ENCODE peak calls at places on chromosomes 4 and X, in seven cellular contexts. X is left ventricle myocardium inferior; S is lower lobe of right lung; G is right atrium auricular region; B is A673; P is CD8-positive, alpha-beta memory T cell; W is heart left ventricle. R is an unnamed sample. For H3K4me1, the result is how much of the 10 kb centered on the place peaks cover.

GRCh38 chr4:13244342-13244905 is 239.7 kb downstream of the RAB28 start:
- DNase-seq in X (no peak), G (no peak), P (no peak), B (peak), W (no peak), S (no peak), R (no peak)

GRCh38 chrX:25196221-25196620 is 180.5 kb upstream of the ARX start:
- DNase-seq in X (no peak), W (no peak), G (no peak), P (no peak), B (no peak), S (no peak), R (no peak)

GRCh38 chr4:48590884-48591283 is 100.8 kb downstream of the ZAR1 start:
- DNase-seq in B (no peak), G (no peak), X (no peak), P (no peak), S (no peak), W (no peak), R (no peak)

GRCh38 chrX:136728393-136728792 is 52.3 kb downstream of the ARHGEF6 start:
- DNase-seq in X (no peak), W (no peak), S (no peak), B (no peak), P (no peak), G (no peak), R (no peak)

GRCh38 chrX:139194571-139195280 is 335.8 kb upstream of the F9 start:
- DNase-seq in W (peak), X (no peak), S (peak), B (no peak), P (no peak), G (no peak), R (peak)

GRCh38 chr4:152394786-152395185 is 141.1 kb downstream of the FBXW7 start:
- DNase-seq in S (no peak), P (no peak), W (no peak), X (no peak), B (peak), G (no peak), R (no peak)

GRCh38 chrX:50594788-50595187 is 124.2 kb upstream of the DGKK start:
- DNase-seq in X (no peak), B (peak), W (peak), G (no peak), S (no peak), P (no peak), R (no peak)

GRCh38 chrX:132704769-132705168 is 215.9 kb upstream of the MBNL3 start:
- DNase-seq in P (no peak), X (no peak), S (no peak), G (no peak), W (no peak), B (no peak), R (no peak)

GRCh38 chrX:140764401-140764919 is 54.9 kb downstream of the LINC00632 start:
- DNase-seq in W (peak), X (no peak), B (peak), G (no peak), S (peak), P (no peak), R (no peak)

GRCh38 chr4:74544655-74545361 is 99.9 kb downstream of the AREG start:
- DNase-seq in G (no peak), W (no peak), X (no peak), S (no peak), B (no peak), P (no peak), R (no peak)

GRCh38 chr4:97998203-97998602 is 145.1 kb downstream of the STPG2 start:
- DNase-seq in P (no peak), G (no peak), W (no peak), S (no peak), B (no peak), X (no peak), R (no peak)

GRCh38 chrX:19649227-19650009 is 134.1 kb upstream of the MAP3K15 start:
- DNase-seq in W (no peak), G (no peak), B (no peak), X (no peak), P (no peak), S (no peak), R (no peak)

GRCh38 chrX:140712413-140713173 is 3.0 kb downstream of the LINC00632 start:
- DNase-seq in W (peak), G (peak), P (peak), B (peak), S (peak), X (peak), R (no peak)

GRCh38 chrX:39883664-39884063 is 214.1 kb downstream of the BCOR start:
- DNase-seq in S (no peak), P (no peak), W (no peak), B (no peak), X (no peak), G (no peak), R (no peak)

GRCh38 chr4:125353131-125353530 is 38.4 kb downstream of the FAT4 start:
- DNase-seq in P (no peak), S (no peak), B (no peak), X (no peak), G (no peak), W (no peak), R (no peak)

GRCh38 chrX:30642642-30643041 is 10.6 kb upstream of the GK start:
- DNase-seq in P (no peak), G (no peak), X (no peak), B (no peak), S (no peak), W (no peak), R (no peak)

GRCh38 chr4:8817813-8818062 is 53.9 kb downstream of the HMX1 start:
- DNase-seq in P (no peak), W (no peak), S (peak), X (no peak), B (no peak), G (no peak), R (no peak)

GRCh38 chrX:38939067-38939466 is 137.8 kb downstream of the MID1IP1 start:
- DNase-seq in B (no peak), X (no peak), W (no peak), P (no peak), S (no peak), G (no peak), R (peak)

GRCh38 chr4:41727861-41728570 is 20.5 kb downstream of the PHOX2B start:
- DNase-seq in X (no peak), P (no peak), S (no peak), B (no peak), W (no peak), G (no peak), R (no peak)

GRCh38 chr4:136865591-136865990 is 666.7 kb downstream of the PCDH18 start:
- DNase-seq in P (no peak), X (no peak), B (no peak), W (no peak), G (no peak), S (no peak), R (no peak)

GRCh38 chr4:151012836-151013235 is 2.2 kb downstream of the LRBA start:
- DNase-seq in P (no peak), W (no peak), B (no peak), S (no peak), X (no peak), G (no peak), R (no peak)

GRCh38 chr4:153517159-153517558 is 51.0 kb downstream of the TMEM131L start:
- DNase-seq in P (no peak), W (no peak), B (no peak), X (no peak), S (no peak), G (no peak), R (no peak)

GRCh38 chr4:950136-951020 is 18.1 kb downstream of the TMEM175 start:
- DNase-seq in S (no peak), X (no peak), G (no peak), W (peak), B (no peak), P (no peak), R (no peak)

GRCh38 chr4:133594246-133595207 is 445.4 kb downstream of the PCDH10 start:
- DNase-seq in X (no peak), P (no peak), W (no peak), G (no peak), B (peak), S (no peak), R (no peak)

GRCh38 chr4:156291317-156291716 is 337.7 kb upstream of the CTSO start:
- DNase-seq in P (no peak), B (peak), X (no peak), G (no peak), S (no peak), W (no peak), R (no peak)

GRCh38 chr4:8581094-8581861 is 1.1 kb downstream of the GPR78 start:
- DNase-seq in P (no peak), B (no peak), G (no peak), X (no peak), S (no peak), W (peak), R (no peak)

GRCh38 chr4:2256781-2257191 is 5.1 kb downstream of the MXD4 start:
- DNase-seq in S (peak), G (peak), W (peak), P (peak), X (peak), B (no peak), R (peak)

GRCh38 chrX:152844256-152844655 is 13.4 kb downstream of the NSDHL start:
- DNase-seq in P (no peak), W (no peak), B (no peak), S (no peak), X (no peak), G (no peak), R (no peak)

GRCh38 chrX:14266702-14267101 is 237.0 kb upstream of the GEMIN8 start:
- DNase-seq in S (no peak), P (no peak), X (no peak), B (no peak), W (no peak), G (no peak), R (no peak)

GRCh38 chr4:83238849-83239248 is 45.7 kb downstream of the COQ2 start:
- DNase-seq in P (no peak), S (no peak), W (no peak), X (no peak), B (no peak), G (no peak), R (no peak)

GRCh38 chr4:165560941-165561340 is 182.1 kb downstream of the CPE start:
- DNase-seq in B (no peak), S (no peak), G (no peak), P (no peak), W (no peak), X (no peak), R (no peak)

GRCh38 chrX:308821-309520 is 9.6 kb downstream of the GTPBP6 start:
- DNase-seq in S (peak), X (peak), B (no peak), G (no peak), P (no peak), W (no peak), R (no peak)

GRCh38 chrX:57135287-57135686 is 1.9 kb downstream of the SPIN2A start:
- DNase-seq in W (no peak), P (no peak), G (no peak), S (no peak), B (no peak), X (no peak), R (no peak)

GRCh38 chr4:2087170-2087569 is 28.0 kb downstream of the NAT8L start:
- DNase-seq in S (no peak), G (no peak), W (no peak), P (no peak), X (no peak), B (no peak), R (no peak)

GRCh38 chrX:97397371-97397770 is 513.7 kb downstream of the RPA4 start:
- DNase-seq in G (no peak), W (no peak), B (no peak), X (no peak), S (no peak), P (no peak), R (no peak)

GRCh38 chr4:8097141-8097541 is 61.5 kb downstream of the ABLIM2 start:
- DNase-seq in B (no peak), P (no peak), G (no peak), S (no peak), X (no peak), W (no peak), R (peak)

GRCh38 chr4:141676087-141676486 is 39.7 kb downstream of the IL15 start:
- DNase-seq in W (no peak), P (no peak), G (no peak), X (no peak), B (no peak), S (no peak), R (no peak)

GRCh38 chrX:154734101-154734781 is 16.6 kb downstream of the GAB3 start:
- DNase-seq in S (peak), G (no peak), P (peak), X (no peak), B (no peak), W (peak), R (no peak)

GRCh38 chrX:121135488-121136207 is 88.2 kb downstream of the GLUD2 start:
- DNase-seq in S (no peak), P (no peak), X (no peak), G (no peak), W (no peak), B (no peak), R (no peak)

GRCh38 chr4:87032884-87033533 is 98.2 kb downstream of the AFF1 start:
- DNase-seq in X (no peak), S (no peak), G (no peak), B (peak), W (no peak), P (no peak), R (no peak)
- H3K4me1 ChIP-seq in X (half or more), S (half or more), G (under half), B (half or more), W (half or more), P (half or more), R (half or more)

GRCh38 chr4:88008133-88008621 is 742 bp downstream of the PKD2 start:
- DNase-seq in W (peak), G (no peak), P (no peak), X (peak), B (peak), S (peak), R (no peak)

GRCh38 chr4:88007304-88008132 is at the start of gene PKD2:
- DNase-seq in P (peak), B (peak), G (peak), W (peak), S (peak), X (peak), R (peak)

GRCh38 chr4:88010921-88011320 is 3.5 kb downstream of the PKD2 start:
- DNase-seq in X (no peak), P (no peak), G (no peak), S (no peak), B (no peak), W (no peak), R (no peak)

GRCh38 chr4:88008624-88009235 is 1.3 kb downstream of the PKD2 start:
- DNase-seq in B (no peak), W (no peak), P (no peak), X (no peak), G (no peak), S (no peak), R (no peak)

DNA sequence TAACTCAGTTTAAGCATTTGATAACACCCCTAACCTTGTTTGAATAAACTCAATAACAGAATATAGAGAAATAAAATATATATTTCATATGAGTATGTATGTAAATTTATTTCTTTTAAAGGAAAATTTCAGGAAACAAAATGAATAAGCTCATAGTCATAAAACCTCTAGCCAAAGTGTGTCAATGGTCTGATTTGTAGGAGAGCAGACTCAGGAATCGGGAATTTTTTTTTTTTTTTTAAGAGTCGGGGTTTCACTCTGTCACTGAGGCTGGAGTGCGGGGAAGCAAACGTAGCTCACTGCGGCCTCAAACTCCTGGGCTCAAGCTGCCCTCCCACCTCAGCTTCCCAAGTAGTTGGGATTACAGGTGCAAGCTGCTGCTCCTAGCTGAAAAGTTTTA is 2.4 kb downstream of the PKD2 start:
- DNase-seq in X (no peak), G (no peak), P (no peak), B (no peak), W (no peak), S (no peak), R (no peak)
- H3K4me1 ChIP-seq in X (under half), G (under half), P (under half), B (under half), W (under half), S (half or more), R (under half)

GRCh38 chr4:85556293-85556692 is 81.3 kb downstream of the ARHGAP24 start:
- DNase-seq in P (no peak), W (no peak), G (no peak), S (no peak), B (no peak), X (no peak), R (no peak)
- H3K4me1 ChIP-seq in P (under half), W (under half), G (under half), S (under half), B (under half), X (under half), R (under half)

GRCh38 chr4:4281787-4282186 is 8.2 kb downstream of the LYAR start:
- DNase-seq in G (no peak), X (no peak), B (no peak), S (no peak), P (no peak), W (no peak), R (no peak)

GRCh38 chr4:4288098-4288497 is 1.9 kb downstream of the LYAR start:
- DNase-seq in B (no peak), X (no peak), G (no peak), P (no peak), S (no peak), W (no peak), R (no peak)

GRCh38 chr4:4289055-4289454 is 899 bp downstream of the LYAR start:
- DNase-seq in X (no peak), G (peak), P (no peak), S (no peak), W (no peak), B (no peak), R (no peak)

GRCh38 chr4:4289575-4289929 is 402 bp downstream of the LYAR start:
- DNase-seq in B (no peak), G (no peak), P (no peak), W (no peak), S (peak), X (no peak), R (no peak)

DNA sequence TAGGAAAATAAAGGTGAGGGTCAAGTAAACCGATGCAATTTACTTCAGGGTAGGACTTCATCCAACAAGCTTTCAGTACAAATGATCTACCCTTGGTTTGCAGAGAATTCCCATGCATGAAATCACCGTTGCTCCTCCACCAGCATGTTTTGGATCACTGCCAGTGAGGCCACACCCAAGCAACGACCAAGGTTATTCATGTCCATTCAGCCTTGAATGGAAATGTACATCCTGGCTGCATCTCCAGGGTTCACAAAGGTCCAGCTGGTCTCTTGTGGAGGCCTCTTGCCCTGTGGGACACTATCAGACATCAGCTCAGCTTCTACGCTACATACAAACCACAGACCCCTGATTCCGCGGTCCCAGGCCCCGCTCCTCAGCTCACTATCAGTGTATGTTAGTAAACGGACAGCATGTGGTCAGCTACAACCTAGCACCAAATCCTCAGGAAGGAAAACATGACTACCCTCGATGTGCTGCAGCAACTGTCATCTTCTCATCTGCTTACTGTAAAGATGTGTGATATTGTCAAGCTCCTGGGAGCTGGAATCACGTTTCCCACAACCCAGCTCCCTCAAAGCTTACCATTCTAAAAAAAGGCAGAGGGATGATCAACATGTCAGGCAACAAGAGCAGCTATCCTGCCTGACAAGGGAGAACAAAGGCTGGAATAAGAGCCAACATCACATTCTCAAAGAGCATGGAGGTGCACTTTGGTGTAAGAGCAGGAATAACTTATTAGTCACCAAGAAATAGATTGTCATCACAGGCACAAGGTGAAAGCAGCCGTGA is 4.9 kb downstream of the LYAR start:
- DNase-seq in S (no peak), P (no peak), B (no peak), W (no peak), G (no peak), X (no peak), R (no peak)
- H3K4me1 ChIP-seq in S (under half), P (under half), B (under half), W (under half), G (under half), X (under half), R (under half)

DNA sequence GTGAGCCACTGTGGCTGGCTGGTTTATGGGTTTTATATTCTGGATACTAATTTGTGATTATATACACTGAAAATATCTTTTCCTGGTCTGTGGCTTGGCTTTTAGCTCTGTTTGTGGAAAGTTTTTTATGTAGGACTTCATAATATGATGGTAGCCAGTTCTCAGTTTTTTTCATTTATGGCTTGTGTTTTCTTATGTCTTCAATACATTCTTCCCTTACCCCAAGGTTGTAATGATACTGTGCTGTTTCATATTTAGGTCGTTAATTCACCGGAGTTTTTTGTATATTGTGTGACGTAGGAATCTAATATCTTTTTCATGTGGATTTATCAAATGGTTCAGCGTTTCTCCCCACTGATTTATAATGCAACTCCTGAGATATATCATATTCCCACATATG is 6.6 kb downstream of the ZFX start:
- DNase-seq in G (no peak), X (no peak), B (no peak), P (no peak), S (no peak), W (no peak), R (no peak)
- H3K4me1 ChIP-seq in G (under half), X (half or more), B (under half), P (under half), S (under half), W (under half), R (half or more)

DNA sequence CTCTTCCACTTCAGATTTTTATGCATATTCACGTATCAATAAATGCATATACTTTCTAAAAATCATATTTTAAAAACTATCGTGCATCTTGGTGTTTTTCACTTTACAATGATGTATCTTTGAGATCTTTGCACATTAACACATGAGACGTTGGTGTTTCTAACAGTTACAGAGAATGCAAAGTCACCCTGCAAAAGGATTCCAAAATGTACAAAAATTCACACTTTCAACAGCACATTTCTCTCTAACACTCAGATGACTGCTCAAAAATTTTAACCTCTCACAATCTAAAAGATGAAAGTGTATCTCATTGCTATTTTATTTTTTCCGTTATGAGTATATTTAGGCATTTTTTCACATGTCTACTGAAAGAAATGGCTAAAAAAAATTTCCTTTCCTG is 38.9 kb downstream of the ELOVL6 start:
- DNase-seq in B (no peak), G (no peak), X (no peak), P (no peak), W (no peak), S (no peak), R (no peak)
- H3K4me1 ChIP-seq in B (half or more), G (under half), X (under half), P (under half), W (under half), S (under half), R (under half)

GRCh38 chr4:77818077-77818666 is 996 bp downstream of the CNOT6L start:
- DNase-seq in P (peak), B (peak), G (peak), X (peak), W (peak), S (peak), R (peak)

GRCh38 chr4:77819409-77819835 is 254 bp upstream of the CNOT6L start:
- DNase-seq in S (no peak), P (no peak), B (peak), G (no peak), X (no peak), W (no peak), R (no peak)

GRCh38 chr4:77815651-77816050 is 3.5 kb downstream of the CNOT6L start:
- DNase-seq in G (no peak), P (no peak), B (no peak), W (no peak), S (no peak), X (no peak), R (no peak)

GRCh38 chr4:77818667-77819408 is at the start of gene CNOT6L:
- DNase-seq in G (peak), W (peak), P (peak), B (peak), S (peak), X (peak), R (peak)

GRCh38 chr4:77817304-77818076 is 1.7 kb downstream of the CNOT6L start:
- DNase-seq in G (no peak), W (no peak), P (no peak), S (no peak), X (no peak), B (no peak), R (no peak)
- H3K4me1 ChIP-seq in G (under half), W (under half), P (half or more), S (half or more), X (half or more), B (under half), R (half or more)

R was measured in gastrocnemius medialis.